ENCODE peak calls at places on chromosomes 6 and 20, in seven cellular contexts. E is kidney, K is heart left ventricle, F is GM23338, U is CMK, J is NCI-H82, G is C1 segment of cervical spinal cord. B is an unnamed sample.

GRCh38 chr6:106163446-106163965 is 77.4 kb downstream of the PRDM1 start:
- DNase-seq in G (peak), K (no peak), F (peak), J (no peak), E (no peak), U (no peak), B (peak)

GRCh38 chr20:20603339-20603990 is 109.0 kb downstream of the RALGAPA2 start:
- DNase-seq in K (no peak), E (no peak), J (peak), F (no peak), U (no peak), G (no peak), B (no peak)

GRCh38 chr6:46320505-46320904 is 149.7 kb upstream of the ENPP5 start:
- DNase-seq in K (no peak), G (no peak), U (no peak), F (no peak), J (no peak), E (no peak), B (no peak)

GRCh38 chr6:28808383-28808782 is 115.4 kb downstream of the TRIM27 start:
- DNase-seq in E (no peak), K (no peak), G (no peak), J (peak), F (no peak), U (no peak), B (no peak)

GRCh38 chr6:72968704-72969103 is 256.6 kb downstream of the KHDC1L start:
- DNase-seq in G (no peak), K (no peak), E (no peak), F (no peak), U (no peak), J (no peak), B (no peak)

GRCh38 chr6:145071836-145072235 is 663.5 kb downstream of the EPM2A start:
- DNase-seq in F (no peak), J (no peak), U (no peak), E (no peak), G (no peak), K (no peak), B (no peak)

GRCh38 chr6:161265975-161266374 is 7.9 kb downstream of the AGPAT4 start:
- DNase-seq in J (no peak), F (no peak), U (no peak), E (peak), G (no peak), K (no peak), B (no peak)

GRCh38 chr6:33197431-33198048 is 2.9 kb downstream of the RXRB start:
- DNase-seq in F (peak), U (no peak), E (no peak), J (peak), K (peak), G (peak), B (peak)

GRCh38 chr6:43304882-43305281 is 3.7 kb downstream of the CRIP3 start:
- DNase-seq in F (no peak), K (no peak), E (no peak), U (no peak), G (no peak), J (no peak), B (no peak)

GRCh38 chr20:9978395-9979004 is 56.3 kb upstream of the ANKEF1 start:
- DNase-seq in G (peak), E (no peak), K (no peak), F (peak), J (peak), U (peak), B (peak)

GRCh38 chr6:5173862-5174643 is 86.7 kb downstream of the LYRM4 start:
- DNase-seq in K (no peak), G (no peak), F (peak), E (no peak), U (no peak), J (no peak), B (no peak)

GRCh38 chr20:54107181-54107580 is 36.8 kb upstream of the BCAS1 start:
- DNase-seq in J (no peak), F (no peak), U (no peak), K (no peak), E (no peak), G (no peak), B (no peak)

GRCh38 chr20:61430228-61430624 is 178.2 kb downstream of the CDH4 start:
- DNase-seq in K (no peak), U (no peak), F (no peak), G (no peak), E (peak), J (no peak), B (no peak)

GRCh38 chr6:33858053-33858475 is 54.3 kb upstream of the MLN start:
- DNase-seq in U (no peak), G (no peak), E (no peak), J (no peak), F (no peak), K (no peak), B (no peak)

GRCh38 chr6:89022747-89023289 is 57.7 kb upstream of the PNRC1 start:
- DNase-seq in J (no peak), E (no peak), G (no peak), F (no peak), U (no peak), K (no peak), B (no peak)

GRCh38 chr6:7703148-7703680 is 22.7 kb upstream of the BMP6 start:
- DNase-seq in E (no peak), J (no peak), K (no peak), F (no peak), U (no peak), G (no peak), B (no peak)

GRCh38 chr6:169780571-169781091 is 29.2 kb downstream of the ERMARD start:
- DNase-seq in E (no peak), J (no peak), G (no peak), U (no peak), K (no peak), F (no peak), B (no peak)

GRCh38 chr6:101830501-101831031 is 437.1 kb downstream of the GRIK2 start:
- DNase-seq in J (no peak), F (no peak), G (no peak), U (no peak), K (no peak), E (no peak), B (no peak)

GRCh38 chr6:114955363-114955762 is 612.5 kb upstream of the HS3ST5 start:
- DNase-seq in G (no peak), E (no peak), F (no peak), K (no peak), J (no peak), U (no peak), B (no peak)

GRCh38 chr20:40497781-40498691 is 191.0 kb downstream of the MAFB start:
- DNase-seq in U (no peak), E (no peak), J (no peak), K (peak), G (peak), F (no peak), B (no peak)

GRCh38 chr6:90296346-90297123 is at the start of gene BACH2:
- DNase-seq in G (peak), J (peak), F (peak), E (peak), K (peak), U (no peak), B (peak)

GRCh38 chr6:43009124-43009523 is 4.6 kb downstream of the MEA1 start:
- DNase-seq in F (peak), U (no peak), J (peak), E (no peak), K (peak), G (no peak), B (peak)

GRCh38 chr6:64973142-64973541 is 733.9 kb downstream of the EYS start:
- DNase-seq in F (no peak), E (no peak), U (no peak), K (no peak), G (no peak), J (no peak), B (no peak)

GRCh38 chr6:3794092-3794491 is 42.6 kb upstream of the PXDC1 start:
- DNase-seq in F (no peak), U (no peak), G (no peak), J (no peak), E (no peak), K (no peak), B (no peak)

B was measured in neural progenitor cell.